ENCODE peak calls at places on chromosomes 6 and 20, in six cellular contexts. E, C, G, K, B and I are unnamed samples.

GRCh38 chr20:25361287-25361683 is 29.4 kb downstream of the ABHD12 start:
- DNase-seq in C (no peak), B (no peak), E (no peak), G (no peak), K (no peak), I (no peak)

GRCh38 chr6:29748391-29749352 is 25.4 kb downstream of the HLA-F start:
- DNase-seq in B (peak), C (peak), K (peak), G (peak), E (peak), I (peak)

GRCh38 chr20:62602550-62602949 is 39.8 kb upstream of the SLCO4A1 start:
- DNase-seq in C (peak), B (no peak), K (peak), E (no peak), G (no peak), I (no peak)

GRCh38 chr6:110490110-110490509 is 13.7 kb upstream of the SLC22A16 start:
- DNase-seq in E (no peak), B (no peak), K (no peak), G (no peak), C (no peak), I (no peak)

GRCh38 chr6:1901556-1901955 is 291.8 kb downstream of the FOXC1 start:
- DNase-seq in C (no peak), B (no peak), G (no peak), E (no peak), K (no peak), I (no peak)

GRCh38 chr20:35298264-35298663 is 6.0 kb upstream of the FAM83C start:
- DNase-seq in E (no peak), K (no peak), C (no peak), G (no peak), B (no peak), I (no peak)

GRCh38 chr6:121791396-121792315 is 356.2 kb downstream of the GJA1 start:
- DNase-seq in E (no peak), G (no peak), B (no peak), K (no peak), C (no peak), I (no peak)

GRCh38 chr20:54103067-54103761 is 32.8 kb upstream of the BCAS1 start:
- DNase-seq in G (peak), C (peak), B (peak), K (peak), E (peak), I (no peak)

GRCh38 chr6:168292911-168293310 is 26.7 kb downstream of the DACT2 start:
- DNase-seq in K (no peak), G (no peak), B (no peak), C (no peak), E (no peak), I (no peak)

GRCh38 chr6:35297541-35298481 is at the start of gene DEF6:
- DNase-seq in C (peak), K (peak), B (peak), G (peak), E (peak), I (no peak)